ENCODE peak calls at places on chromosomes 6 and 20, in nine cellular contexts. One of them, this sample, is unnamed.

GRCh38 chr6:131950767-131951575 is at the start of gene CCN2:
- DNase-seq in CD8-positive, alpha-beta T cell: no peak
- DNase-seq in neuronal stem cell: peak; percentile 96
- DNase-seq in K562: no peak
- DNase-seq in adrenal gland: peak; percentile 71
- DNase-seq in AG04450: peak; percentile 99
- DNase-seq in right lobe of liver: peak; percentile 85
- DNase-seq in heart left ventricle: peak; percentile 86
- DNase-seq in fibroblast of lung: peak; percentile 99
- DNase-seq in this sample: no peak

GRCh38 chr6:91243436-91243835 is 656.6 kb upstream of the MAP3K7 start:
- DNase-seq in adrenal gland: no peak
- DNase-seq in neuronal stem cell: no peak
- DNase-seq in heart left ventricle: no peak
- DNase-seq in fibroblast of lung: no peak
- DNase-seq in AG04450: no peak
- DNase-seq in K562: no peak
- DNase-seq in CD8-positive, alpha-beta T cell: no peak
- DNase-seq in right lobe of liver: no peak
- DNase-seq in this sample: no peak

GRCh38 chr6:53651149-53651763 is 14.3 kb downstream of the KLHL31 start:
- DNase-seq in AG04450: peak; percentile 55
- DNase-seq in fibroblast of lung: peak; percentile 65
- DNase-seq in CD8-positive, alpha-beta T cell: peak; percentile 71
- DNase-seq in heart left ventricle: no peak
- DNase-seq in adrenal gland: peak; percentile 59
- DNase-seq in neuronal stem cell: peak; percentile 31
- DNase-seq in K562: peak; percentile 45
- DNase-seq in right lobe of liver: no peak
- DNase-seq in this sample: peak; percentile 39

GRCh38 chr6:144379356-144379755 is 94.2 kb downstream of the UTRN start:
- DNase-seq in neuronal stem cell: no peak
- DNase-seq in right lobe of liver: no peak
- DNase-seq in CD8-positive, alpha-beta T cell: no peak
- DNase-seq in heart left ventricle: no peak
- DNase-seq in adrenal gland: no peak
- DNase-seq in K562: no peak
- DNase-seq in fibroblast of lung: peak; percentile 61
- DNase-seq in AG04450: peak; percentile 10
- DNase-seq in this sample: no peak

GRCh38 chr6:10355115-10355702 is 59.7 kb downstream of the TFAP2A start:
- DNase-seq in heart left ventricle: no peak
- DNase-seq in neuronal stem cell: no peak
- DNase-seq in right lobe of liver: no peak
- DNase-seq in adrenal gland: no peak
- DNase-seq in CD8-positive, alpha-beta T cell: no peak
- DNase-seq in fibroblast of lung: peak; percentile 6
- DNase-seq in AG04450: no peak
- DNase-seq in K562: no peak
- DNase-seq in this sample: no peak

GRCh38 chr6:30541515-30542403 is 14.5 kb downstream of the GNL1 start:
- DNase-seq in fibroblast of lung: peak; percentile 82
- DNase-seq in adrenal gland: peak; percentile 65
- DNase-seq in K562: peak; percentile 89
- DNase-seq in heart left ventricle: peak; percentile 86
- DNase-seq in AG04450: peak; percentile 77
- DNase-seq in neuronal stem cell: peak; percentile 84
- DNase-seq in CD8-positive, alpha-beta T cell: peak; percentile 82
- DNase-seq in right lobe of liver: peak; percentile 81
- DNase-seq in this sample: peak; percentile 73

GRCh38 chr20:45963059-45964011 is 8.7 kb downstream of the ZNF335 start:
- DNase-seq in CD8-positive, alpha-beta T cell: no peak
- DNase-seq in neuronal stem cell: no peak
- DNase-seq in adrenal gland: peak; percentile 16
- DNase-seq in AG04450: no peak
- DNase-seq in fibroblast of lung: peak; percentile 24
- DNase-seq in K562: no peak
- DNase-seq in heart left ventricle: peak; percentile 38
- DNase-seq in right lobe of liver: peak; percentile 52
- DNase-seq in this sample: no peak

GRCh38 chr6:93047033-93047432 is 372.3 kb downstream of the EPHA7 start:
- DNase-seq in CD8-positive, alpha-beta T cell: no peak
- DNase-seq in neuronal stem cell: no peak
- DNase-seq in adrenal gland: no peak
- DNase-seq in fibroblast of lung: no peak
- DNase-seq in right lobe of liver: no peak
- DNase-seq in AG04450: no peak
- DNase-seq in K562: no peak
- DNase-seq in heart left ventricle: no peak
- DNase-seq in this sample: no peak

DNA sequence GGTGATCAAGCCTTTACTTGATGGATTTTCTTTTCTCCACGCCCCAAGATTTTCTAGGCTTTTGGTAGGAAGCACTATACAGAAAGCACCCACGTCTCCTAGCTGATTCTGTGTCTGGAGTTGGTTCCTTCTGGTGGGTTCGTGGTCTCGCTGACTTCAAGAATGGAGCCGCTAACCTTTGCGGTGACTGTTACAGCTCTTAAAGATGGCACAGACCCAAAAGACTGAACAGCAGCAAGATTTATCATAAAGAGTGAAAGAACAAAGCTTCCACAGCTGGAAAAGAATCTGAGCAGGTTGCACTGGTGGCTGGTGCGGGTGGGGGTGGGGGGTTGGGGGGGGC is 168.7 kb downstream of the ATXN1 start:
- DNase-seq in adrenal gland: no peak
- DNase-seq in right lobe of liver: no peak
- DNase-seq in CD8-positive, alpha-beta T cell: no peak
- DNase-seq in heart left ventricle: no peak
- DNase-seq in AG04450: no peak
- DNase-seq in neuronal stem cell: no peak
- DNase-seq in fibroblast of lung: peak; percentile 10
- DNase-seq in K562: no peak
- DNase-seq in this sample: no peak
- H3K4me3 ChIP-seq in adrenal gland: no peak overlapping the region
- H3K4me3 ChIP-seq in right lobe of liver: no peak overlapping the region
- H3K4me3 ChIP-seq in CD8-positive, alpha-beta T cell: no peak overlapping the region
- H3K4me3 ChIP-seq in heart left ventricle: no peak overlapping the region
- H3K4me3 ChIP-seq in AG04450: no peak overlapping the region
- H3K4me3 ChIP-seq in neuronal stem cell: no peak overlapping the region
- H3K4me3 ChIP-seq in fibroblast of lung: no peak overlapping the region
- H3K4me3 ChIP-seq in K562: no peak overlapping the region
- H3K4me3 ChIP-seq in this sample: no peak overlapping the region

DNA sequence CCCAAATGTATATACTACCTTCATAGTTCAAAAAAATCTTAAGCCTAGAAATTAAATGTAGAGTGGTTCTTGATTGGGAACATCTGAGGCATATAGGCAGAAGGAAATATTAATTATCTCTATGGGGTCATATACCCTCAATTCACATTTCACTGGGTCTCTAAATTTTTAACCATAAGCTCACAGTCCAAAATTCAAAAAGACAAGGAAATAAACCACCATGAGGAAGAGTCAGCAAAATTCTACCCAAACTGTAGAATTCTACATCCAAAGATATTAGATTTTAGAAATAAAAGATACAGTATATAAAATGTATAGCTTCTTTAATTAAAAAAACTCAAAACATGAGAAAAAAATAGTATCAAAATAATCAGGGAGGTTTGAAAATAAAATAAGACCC is 15.5 kb downstream of the LY86 start:
- DNase-seq in neuronal stem cell: no peak
- DNase-seq in CD8-positive, alpha-beta T cell: no peak
- DNase-seq in AG04450: no peak
- DNase-seq in K562: no peak
- DNase-seq in right lobe of liver: no peak
- DNase-seq in fibroblast of lung: no peak
- DNase-seq in adrenal gland: no peak
- DNase-seq in heart left ventricle: no peak
- DNase-seq in this sample: no peak
- H3K9me3 ChIP-seq in neuronal stem cell: no peaks in the 10 kb centered on the region
- H3K9me3 ChIP-seq in CD8-positive, alpha-beta T cell: no peaks in the 10 kb centered on the region
- H3K9me3 ChIP-seq in AG04450: peaks cover 16% of the 10 kb centered on the region
- H3K9me3 ChIP-seq in K562: no peaks in the 10 kb centered on the region
- H3K9me3 ChIP-seq in right lobe of liver: no peaks in the 10 kb centered on the region
- H3K9me3 ChIP-seq in fibroblast of lung: no peaks in the 10 kb centered on the region
- H3K9me3 ChIP-seq in adrenal gland: no peaks in the 10 kb centered on the region
- H3K9me3 ChIP-seq in heart left ventricle: no peaks in the 10 kb centered on the region
- H3K9me3 ChIP-seq in this sample: no peaks in the 10 kb centered on the region

GRCh38 chr6:2818593-2818992 is 23.1 kb downstream of the SERPINB1 start:
- DNase-seq in neuronal stem cell: no peak
- DNase-seq in right lobe of liver: no peak
- DNase-seq in heart left ventricle: no peak
- DNase-seq in adrenal gland: no peak
- DNase-seq in CD8-positive, alpha-beta T cell: no peak
- DNase-seq in K562: no peak
- DNase-seq in AG04450: no peak
- DNase-seq in fibroblast of lung: peak; percentile 74
- DNase-seq in this sample: no peak
- H3K4me3 ChIP-seq in neuronal stem cell: no peak overlapping the region
- H3K4me3 ChIP-seq in right lobe of liver: no peak overlapping the region
- H3K4me3 ChIP-seq in heart left ventricle: peak overlapping the region; percentile 23
- H3K4me3 ChIP-seq in adrenal gland: no peak overlapping the region
- H3K4me3 ChIP-seq in CD8-positive, alpha-beta T cell: no peak overlapping the region
- H3K4me3 ChIP-seq in K562: no peak overlapping the region
- H3K4me3 ChIP-seq in AG04450: no peak overlapping the region
- H3K4me3 ChIP-seq in fibroblast of lung: no peak overlapping the region
- H3K4me3 ChIP-seq in this sample: no peak overlapping the region

DNA sequence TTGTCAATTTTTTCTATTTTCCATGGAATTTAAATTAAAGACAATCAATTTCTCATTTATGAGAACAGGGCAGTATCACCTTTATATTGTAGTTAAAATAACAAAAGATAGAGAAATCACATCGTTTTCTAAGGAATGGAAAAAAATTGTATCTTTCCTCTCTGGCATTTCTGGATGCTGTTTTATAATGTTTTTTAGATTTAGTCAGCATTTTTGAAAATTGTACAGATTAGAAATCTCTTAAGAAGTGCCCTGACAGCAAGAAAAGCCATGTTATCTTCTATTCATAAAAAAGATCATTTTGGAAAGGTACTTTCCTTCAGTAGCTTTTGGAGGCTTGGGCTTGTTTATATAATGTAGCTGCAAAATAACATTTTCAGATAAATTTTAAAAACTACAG is 116.9 kb downstream of the PLG start:
- DNase-seq in fibroblast of lung: no peak
- DNase-seq in CD8-positive, alpha-beta T cell: no peak
- DNase-seq in K562: no peak
- DNase-seq in right lobe of liver: no peak
- DNase-seq in heart left ventricle: no peak
- DNase-seq in AG04450: no peak
- DNase-seq in adrenal gland: no peak
- DNase-seq in neuronal stem cell: no peak
- DNase-seq in this sample: no peak
- H3K9me3 ChIP-seq in fibroblast of lung: no peaks in the 10 kb centered on the region
- H3K9me3 ChIP-seq in CD8-positive, alpha-beta T cell: no peaks in the 10 kb centered on the region
- H3K9me3 ChIP-seq in K562: no peaks in the 10 kb centered on the region
- H3K9me3 ChIP-seq in right lobe of liver: no peaks in the 10 kb centered on the region
- H3K9me3 ChIP-seq in heart left ventricle: peaks cover 19% of the 10 kb centered on the region
- H3K9me3 ChIP-seq in AG04450: no peaks in the 10 kb centered on the region
- H3K9me3 ChIP-seq in adrenal gland: no peaks in the 10 kb centered on the region
- H3K9me3 ChIP-seq in neuronal stem cell: no peaks in the 10 kb centered on the region
- H3K9me3 ChIP-seq in this sample: no peaks in the 10 kb centered on the region

GRCh38 chr6:45421700-45422540 is 44.2 kb upstream of the SUPT3H start:
- DNase-seq in CD8-positive, alpha-beta T cell: peak; percentile 71
- DNase-seq in neuronal stem cell: peak; percentile 48
- DNase-seq in adrenal gland: peak; percentile 31
- DNase-seq in K562: peak; percentile 69
- DNase-seq in fibroblast of lung: peak; percentile 78
- DNase-seq in AG04450: no peak
- DNase-seq in heart left ventricle: peak; percentile 81
- DNase-seq in right lobe of liver: peak; percentile 70
- DNase-seq in this sample: peak; percentile 49

GRCh38 chr6:45417461-45417860 is 39.7 kb upstream of the SUPT3H start:
- DNase-seq in K562: no peak
- DNase-seq in AG04450: no peak
- DNase-seq in neuronal stem cell: no peak
- DNase-seq in CD8-positive, alpha-beta T cell: no peak
- DNase-seq in right lobe of liver: no peak
- DNase-seq in adrenal gland: no peak
- DNase-seq in fibroblast of lung: no peak
- DNase-seq in heart left ventricle: no peak
- DNase-seq in this sample: no peak

GRCh38 chr6:45420083-45420908 is 42.6 kb upstream of the SUPT3H start:
- DNase-seq in heart left ventricle: no peak
- DNase-seq in CD8-positive, alpha-beta T cell: peak; percentile 60
- DNase-seq in adrenal gland: no peak
- DNase-seq in K562: no peak
- DNase-seq in right lobe of liver: peak; percentile 51
- DNase-seq in neuronal stem cell: peak; percentile 33
- DNase-seq in fibroblast of lung: peak; percentile 89
- DNase-seq in AG04450: no peak
- DNase-seq in this sample: peak; percentile 65

GRCh38 chr6:45420909-45421699 is 43.4 kb upstream of the SUPT3H start:
- DNase-seq in CD8-positive, alpha-beta T cell: no peak
- DNase-seq in K562: no peak
- DNase-seq in fibroblast of lung: peak; percentile 38
- DNase-seq in AG04450: no peak
- DNase-seq in heart left ventricle: no peak
- DNase-seq in right lobe of liver: no peak
- DNase-seq in adrenal gland: no peak
- DNase-seq in neuronal stem cell: peak; percentile 39
- DNase-seq in this sample: no peak

GRCh38 chr6:45419574-45420082 is 41.9 kb upstream of the SUPT3H start:
- DNase-seq in adrenal gland: peak; percentile 53
- DNase-seq in fibroblast of lung: peak; percentile 64
- DNase-seq in heart left ventricle: peak; percentile 83
- DNase-seq in CD8-positive, alpha-beta T cell: peak; percentile 65
- DNase-seq in neuronal stem cell: peak; percentile 26
- DNase-seq in K562: peak; percentile 26
- DNase-seq in right lobe of liver: peak; percentile 71
- DNase-seq in AG04450: no peak
- DNase-seq in this sample: peak; percentile 49
- H3K4me3 ChIP-seq in adrenal gland: no peak overlapping the region
- H3K4me3 ChIP-seq in fibroblast of lung: peak overlapping the region; percentile 87
- H3K4me3 ChIP-seq in heart left ventricle: peak overlapping the region; percentile 72
- H3K4me3 ChIP-seq in CD8-positive, alpha-beta T cell: peak overlapping the region; percentile 64
- H3K4me3 ChIP-seq in neuronal stem cell: no peak overlapping the region
- H3K4me3 ChIP-seq in K562: peak overlapping the region; percentile 5
- H3K4me3 ChIP-seq in right lobe of liver: peak overlapping the region; percentile 5
- H3K4me3 ChIP-seq in AG04450: peak overlapping the region; percentile 94
- H3K4me3 ChIP-seq in this sample: peak overlapping the region; percentile 80

DNA sequence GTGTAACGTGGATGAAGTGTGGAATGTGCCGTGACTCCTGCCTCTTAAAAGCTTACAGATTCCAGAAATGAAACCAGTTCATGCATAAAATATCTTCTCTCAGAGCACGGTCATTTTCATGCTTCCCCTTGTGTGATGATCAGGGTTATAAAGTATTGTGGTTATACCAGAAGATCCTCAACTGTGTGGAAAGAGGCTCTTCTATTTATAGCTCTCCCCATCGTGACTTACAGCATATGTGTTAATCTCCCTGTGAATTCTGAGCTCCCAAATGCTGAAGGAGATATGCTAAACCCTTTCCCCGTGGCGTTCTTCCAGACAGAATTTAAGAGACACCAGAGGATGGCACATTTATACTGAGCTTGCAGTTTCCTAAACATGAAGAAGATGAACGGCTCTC is 158.8 kb downstream of the CDH26 start:
- DNase-seq in fibroblast of lung: no peak
- DNase-seq in neuronal stem cell: no peak
- DNase-seq in right lobe of liver: no peak
- DNase-seq in adrenal gland: no peak
- DNase-seq in AG04450: no peak
- DNase-seq in heart left ventricle: no peak
- DNase-seq in K562: no peak
- DNase-seq in CD8-positive, alpha-beta T cell: no peak
- DNase-seq in this sample: no peak
- H3K9me3 ChIP-seq in fibroblast of lung: no peaks in the 10 kb centered on the region
- H3K9me3 ChIP-seq in neuronal stem cell: no peaks in the 10 kb centered on the region
- H3K9me3 ChIP-seq in right lobe of liver: no peaks in the 10 kb centered on the region
- H3K9me3 ChIP-seq in adrenal gland: no peaks in the 10 kb centered on the region
- H3K9me3 ChIP-seq in AG04450: no peaks in the 10 kb centered on the region
- H3K9me3 ChIP-seq in heart left ventricle: no peaks in the 10 kb centered on the region
- H3K9me3 ChIP-seq in K562: no peaks in the 10 kb centered on the region
- H3K9me3 ChIP-seq in CD8-positive, alpha-beta T cell: no peaks in the 10 kb centered on the region
- H3K9me3 ChIP-seq in this sample: no peaks in the 10 kb centered on the region